ENCODE peak calls at places on chromosomes 5 and 9, in nine cellular contexts. One of them, this sample, is unnamed.

GRCh38 chr9:132543960-132544359 is 38.4 kb upstream of the BARHL1 start:
- DNase-seq in EL: no peak
- DNase-seq in G401: peak; percentile 81
- DNase-seq in activated gamma-delta T cell: no peak
- DNase-seq in fibroblast of gingiva: no peak
- DNase-seq in activated naive CD4-positive, alpha-beta T cell treated with Interleukin-2 at 50 U/mL for 16 hours: no peak
- DNase-seq in RKO: no peak
- DNase-seq in T-helper 9 cell: no peak
- DNase-seq in T-helper 2 cell: no peak
- DNase-seq in this sample: no peak

GRCh38 chr5:169836835-169837234 is 143.5 kb downstream of the INSYN2B start:
- DNase-seq in G401: no peak
- DNase-seq in T-helper 2 cell: no peak
- DNase-seq in EL: no peak
- DNase-seq in RKO: no peak
- DNase-seq in T-helper 9 cell: no peak
- DNase-seq in activated gamma-delta T cell: no peak
- DNase-seq in fibroblast of gingiva: no peak
- DNase-seq in activated naive CD4-positive, alpha-beta T cell treated with Interleukin-2 at 50 U/mL for 16 hours: no peak
- DNase-seq in this sample: no peak

GRCh38 chr5:151298465-151298864 is 5.1 kb downstream of the SLC36A3 start:
- DNase-seq in T-helper 2 cell: no peak
- DNase-seq in T-helper 9 cell: no peak
- DNase-seq in EL: no peak
- DNase-seq in RKO: no peak
- DNase-seq in G401: no peak
- DNase-seq in activated naive CD4-positive, alpha-beta T cell treated with Interleukin-2 at 50 U/mL for 16 hours: no peak
- DNase-seq in activated gamma-delta T cell: no peak
- DNase-seq in fibroblast of gingiva: no peak
- DNase-seq in this sample: no peak

GRCh38 chr5:2207966-2208544 is 325.3 kb upstream of the IRX4 start:
- DNase-seq in G401: no peak
- DNase-seq in fibroblast of gingiva: no peak
- DNase-seq in activated gamma-delta T cell: no peak
- DNase-seq in EL: no peak
- DNase-seq in T-helper 9 cell: no peak
- DNase-seq in activated naive CD4-positive, alpha-beta T cell treated with Interleukin-2 at 50 U/mL for 16 hours: no peak
- DNase-seq in RKO: peak; percentile 39
- DNase-seq in T-helper 2 cell: no peak
- DNase-seq in this sample: no peak

GRCh38 chr5:132464155-132464939 is 26.2 kb downstream of the IRF1 start:
- DNase-seq in T-helper 9 cell: no peak
- DNase-seq in fibroblast of gingiva: peak; percentile 24
- DNase-seq in activated gamma-delta T cell: no peak
- DNase-seq in RKO: no peak
- DNase-seq in EL: peak; percentile 42
- DNase-seq in activated naive CD4-positive, alpha-beta T cell treated with Interleukin-2 at 50 U/mL for 16 hours: no peak
- DNase-seq in G401: no peak
- DNase-seq in T-helper 2 cell: no peak
- DNase-seq in this sample: no peak

GRCh38 chr9:21812415-21812814 is 10.0 kb downstream of the MTAP start:
- DNase-seq in fibroblast of gingiva: no peak
- DNase-seq in G401: no peak
- DNase-seq in EL: peak; percentile 76
- DNase-seq in T-helper 2 cell: no peak
- DNase-seq in activated naive CD4-positive, alpha-beta T cell treated with Interleukin-2 at 50 U/mL for 16 hours: no peak
- DNase-seq in RKO: peak; percentile 95
- DNase-seq in activated gamma-delta T cell: no peak
- DNase-seq in T-helper 9 cell: no peak
- DNase-seq in this sample: no peak

GRCh38 chr5:106331415-106331814 is 1339.3 kb downstream of the EFNA5 start:
- DNase-seq in activated naive CD4-positive, alpha-beta T cell treated with Interleukin-2 at 50 U/mL for 16 hours: no peak
- DNase-seq in fibroblast of gingiva: peak; percentile 86
- DNase-seq in G401: no peak
- DNase-seq in T-helper 2 cell: no peak
- DNase-seq in RKO: no peak
- DNase-seq in T-helper 9 cell: no peak
- DNase-seq in EL: peak; percentile 19
- DNase-seq in activated gamma-delta T cell: no peak
- DNase-seq in this sample: no peak

GRCh38 chr9:88706193-88707112 is 171.5 kb downstream of the NXNL2 start:
- DNase-seq in RKO: no peak
- DNase-seq in fibroblast of gingiva: no peak
- DNase-seq in activated gamma-delta T cell: no peak
- DNase-seq in EL: no peak
- DNase-seq in T-helper 2 cell: no peak
- DNase-seq in activated naive CD4-positive, alpha-beta T cell treated with Interleukin-2 at 50 U/mL for 16 hours: no peak
- DNase-seq in G401: peak; percentile 4
- DNase-seq in T-helper 9 cell: no peak
- DNase-seq in this sample: no peak

GRCh38 chr9:135476981-135477380 is 2.6 kb upstream of the PPP1R26 start:
- DNase-seq in fibroblast of gingiva: no peak
- DNase-seq in activated naive CD4-positive, alpha-beta T cell treated with Interleukin-2 at 50 U/mL for 16 hours: no peak
- DNase-seq in T-helper 9 cell: no peak
- DNase-seq in activated gamma-delta T cell: no peak
- DNase-seq in EL: peak; percentile 33
- DNase-seq in T-helper 2 cell: no peak
- DNase-seq in G401: no peak
- DNase-seq in RKO: no peak
- DNase-seq in this sample: no peak

GRCh38 chr5:129972774-129973173 is 68.5 kb downstream of the CHSY3 start:
- DNase-seq in fibroblast of gingiva: no peak
- DNase-seq in EL: no peak
- DNase-seq in activated naive CD4-positive, alpha-beta T cell treated with Interleukin-2 at 50 U/mL for 16 hours: no peak
- DNase-seq in T-helper 9 cell: no peak
- DNase-seq in RKO: no peak
- DNase-seq in T-helper 2 cell: no peak
- DNase-seq in G401: no peak
- DNase-seq in activated gamma-delta T cell: no peak
- DNase-seq in this sample: no peak

GRCh38 chr5:17991775-17992174 is 357.5 kb downstream of the TAF11L14 start:
- DNase-seq in T-helper 9 cell: no peak
- DNase-seq in RKO: no peak
- DNase-seq in activated gamma-delta T cell: no peak
- DNase-seq in activated naive CD4-positive, alpha-beta T cell treated with Interleukin-2 at 50 U/mL for 16 hours: no peak
- DNase-seq in EL: no peak
- DNase-seq in T-helper 2 cell: no peak
- DNase-seq in G401: peak; percentile 97
- DNase-seq in fibroblast of gingiva: no peak
- DNase-seq in this sample: peak; percentile 87

GRCh38 chr9:134215709-134216448 is 51.5 kb upstream of the RNU6ATAC start:
- DNase-seq in activated naive CD4-positive, alpha-beta T cell treated with Interleukin-2 at 50 U/mL for 16 hours: no peak
- DNase-seq in RKO: no peak
- DNase-seq in G401: no peak
- DNase-seq in activated gamma-delta T cell: no peak
- DNase-seq in T-helper 9 cell: no peak
- DNase-seq in T-helper 2 cell: no peak
- DNase-seq in EL: peak; percentile 32
- DNase-seq in fibroblast of gingiva: peak; percentile 27
- DNase-seq in this sample: no peak

GRCh38 chr9:126697350-126697749 is 83.6 kb downstream of the LMX1B start:
- DNase-seq in EL: no peak
- DNase-seq in activated naive CD4-positive, alpha-beta T cell treated with Interleukin-2 at 50 U/mL for 16 hours: no peak
- DNase-seq in G401: no peak
- DNase-seq in activated gamma-delta T cell: no peak
- DNase-seq in fibroblast of gingiva: no peak
- DNase-seq in RKO: no peak
- DNase-seq in T-helper 9 cell: no peak
- DNase-seq in T-helper 2 cell: no peak
- DNase-seq in this sample: no peak

GRCh38 chr9:137435980-137436760 is 5.0 kb downstream of the ENTPD8 start:
- DNase-seq in activated gamma-delta T cell: no peak
- DNase-seq in EL: peak; percentile 91
- DNase-seq in G401: no peak
- DNase-seq in T-helper 9 cell: no peak
- DNase-seq in activated naive CD4-positive, alpha-beta T cell treated with Interleukin-2 at 50 U/mL for 16 hours: no peak
- DNase-seq in fibroblast of gingiva: peak; percentile 55
- DNase-seq in RKO: peak; percentile 92
- DNase-seq in T-helper 2 cell: no peak
- DNase-seq in this sample: no peak

GRCh38 chr5:173235499-173236394 is 741 bp upstream of the NKX2-5 start:
- DNase-seq in T-helper 2 cell: no peak
- DNase-seq in activated naive CD4-positive, alpha-beta T cell treated with Interleukin-2 at 50 U/mL for 16 hours: no peak
- DNase-seq in EL: no peak
- DNase-seq in activated gamma-delta T cell: no peak
- DNase-seq in T-helper 9 cell: no peak
- DNase-seq in fibroblast of gingiva: no peak
- DNase-seq in RKO: no peak
- DNase-seq in G401: no peak
- DNase-seq in this sample: no peak

GRCh38 chr9:100377015-100377414 is 24.3 kb upstream of the TEX10 start:
- DNase-seq in G401: no peak
- DNase-seq in RKO: no peak
- DNase-seq in fibroblast of gingiva: no peak
- DNase-seq in activated naive CD4-positive, alpha-beta T cell treated with Interleukin-2 at 50 U/mL for 16 hours: no peak
- DNase-seq in activated gamma-delta T cell: no peak
- DNase-seq in T-helper 9 cell: no peak
- DNase-seq in T-helper 2 cell: no peak
- DNase-seq in EL: no peak
- DNase-seq in this sample: no peak

GRCh38 chr5:150114102-150114641 is 27.8 kb upstream of the CSF1R start:
- DNase-seq in T-helper 2 cell: no peak
- DNase-seq in RKO: no peak
- DNase-seq in EL: no peak
- DNase-seq in activated naive CD4-positive, alpha-beta T cell treated with Interleukin-2 at 50 U/mL for 16 hours: no peak
- DNase-seq in activated gamma-delta T cell: no peak
- DNase-seq in T-helper 9 cell: no peak
- DNase-seq in fibroblast of gingiva: peak; percentile 1
- DNase-seq in G401: no peak
- DNase-seq in this sample: no peak

GRCh38 chr9:131529597-131530545 is 1.2 kb downstream of the UCK1 start:
- DNase-seq in T-helper 2 cell: no peak
- DNase-seq in activated gamma-delta T cell: no peak
- DNase-seq in RKO: peak; percentile 43
- DNase-seq in fibroblast of gingiva: no peak
- DNase-seq in T-helper 9 cell: no peak
- DNase-seq in EL: no peak
- DNase-seq in G401: no peak
- DNase-seq in activated naive CD4-positive, alpha-beta T cell treated with Interleukin-2 at 50 U/mL for 16 hours: no peak
- DNase-seq in this sample: no peak